ENCODE peak calls at places on chromosomes 5 and 9, in five cellular contexts. H is psoas muscle, I is kidney, M is GM06990, C is mucosa of descending colon. F is an unnamed sample.

GRCh38 chr9:134871941-134872340 is 8.7 kb upstream of the FCN2 start:
- DNase-seq in I (peak; percentile 43), H (no peak), C (no peak), M (no peak), F (no peak)

GRCh38 chr9:136807281-136808074 is at the start of gene RABL6:
- DNase-seq in I (peak; percentile 93), M (peak; percentile 90), C (peak; percentile 88), H (peak; percentile 81), F (peak; percentile 90)

GRCh38 chr5:135913713-135914626 is 18.3 kb upstream of the IL9 start:
- DNase-seq in M (no peak), H (no peak), I (no peak), C (no peak), F (no peak)

GRCh38 chr9:87500894-87501656 is 3.4 kb downstream of the DAPK1 start:
- DNase-seq in I (no peak), M (no peak), C (no peak), H (no peak), F (no peak)

GRCh38 chr9:108569624-108570023 is 286.2 kb downstream of the ACTL7B start:
- DNase-seq in I (no peak), H (no peak), M (no peak), C (no peak), F (no peak)

GRCh38 chr9:93645921-93646639 is 69.7 kb downstream of the PHF2 start:
- DNase-seq in I (no peak), M (no peak), H (no peak), C (peak; percentile 13), F (peak; percentile 33)

GRCh38 chr9:27090716-27091115 is 18.3 kb upstream of the TEK start:
- DNase-seq in H (no peak), I (no peak), C (no peak), M (no peak), F (no peak)

GRCh38 chr5:26009742-26010141 is 1028.6 kb downstream of the CDH9 start:
- DNase-seq in H (no peak), I (no peak), C (no peak), M (no peak), F (no peak)

GRCh38 chr5:97560176-97560993 is 377.3 kb upstream of the RIOK2 start:
- DNase-seq in I (no peak), C (no peak), H (no peak), M (no peak), F (no peak)

GRCh38 chr5:42423285-42424152 is at the start of gene GHR:
- DNase-seq in M (peak; percentile 20), H (peak; percentile 81), I (peak; percentile 92), C (peak; percentile 80), F (peak; percentile 86)

GRCh38 chr9:129569506-129570449 is 51.1 kb downstream of the C9orf50 start:
- DNase-seq in H (no peak), M (no peak), I (no peak), C (no peak), F (no peak)

F was measured in upper lobe of right lung.